ENCODE peak calls at places on chromosomes 16 and 17, in nine cellular contexts. One of them, this sample, is unnamed.

GRCh38 chr17:73291260-73291801 is 20.5 kb downstream of the CDC42EP4 start:
- DNase-seq in kidney: peak; percentile 89
- DNase-seq in PC-3: peak; percentile 98
- DNase-seq in mammary epithelial cell: peak; percentile 89
- DNase-seq in fibroblast of lung: peak; percentile 93
- DNase-seq in GM23248: peak; percentile 97
- DNase-seq in H9: peak; percentile 25
- DNase-seq in keratinocyte: no peak
- DNase-seq in NT2/D1: no peak
- DNase-seq in this sample: no peak

GRCh38 chr16:46961373-46962353 is 11.8 kb downstream of the DNAJA2 start:
- DNase-seq in GM23248: peak; percentile 73
- DNase-seq in fibroblast of lung: peak; percentile 32
- DNase-seq in NT2/D1: no peak
- DNase-seq in kidney: no peak
- DNase-seq in mammary epithelial cell: peak; percentile 10
- DNase-seq in PC-3: no peak
- DNase-seq in keratinocyte: no peak
- DNase-seq in H9: no peak
- DNase-seq in this sample: no peak

GRCh38 chr17:77400445-77400870 is 259.7 kb downstream of the SEC14L1 start:
- DNase-seq in GM23248: peak; percentile 67
- DNase-seq in NT2/D1: no peak
- DNase-seq in kidney: peak; percentile 79
- DNase-seq in fibroblast of lung: no peak
- DNase-seq in H9: peak; percentile 81
- DNase-seq in keratinocyte: no peak
- DNase-seq in mammary epithelial cell: no peak
- DNase-seq in PC-3: no peak
- DNase-seq in this sample: peak; percentile 90

GRCh38 chr17:77610980-77611641 is 347.4 kb upstream of the TNRC6C start:
- DNase-seq in keratinocyte: no peak
- DNase-seq in kidney: no peak
- DNase-seq in fibroblast of lung: no peak
- DNase-seq in H9: no peak
- DNase-seq in PC-3: no peak
- DNase-seq in mammary epithelial cell: no peak
- DNase-seq in GM23248: peak; percentile 31
- DNase-seq in NT2/D1: no peak
- DNase-seq in this sample: no peak

GRCh38 chr16:83027973-83028372 is 401.2 kb downstream of the CDH13 start:
- DNase-seq in mammary epithelial cell: no peak
- DNase-seq in kidney: no peak
- DNase-seq in GM23248: no peak
- DNase-seq in keratinocyte: no peak
- DNase-seq in fibroblast of lung: no peak
- DNase-seq in NT2/D1: no peak
- DNase-seq in PC-3: no peak
- DNase-seq in H9: no peak
- DNase-seq in this sample: no peak

GRCh38 chr16:53541326-53541725 is 38.3 kb upstream of the AKTIP start:
- DNase-seq in GM23248: peak; percentile 52
- DNase-seq in mammary epithelial cell: no peak
- DNase-seq in fibroblast of lung: peak; percentile 45
- DNase-seq in keratinocyte: no peak
- DNase-seq in NT2/D1: no peak
- DNase-seq in kidney: no peak
- DNase-seq in H9: no peak
- DNase-seq in PC-3: no peak
- DNase-seq in this sample: no peak

GRCh38 chr16:69754143-69754468 is 620 bp downstream of the NOB1 start:
- DNase-seq in kidney: no peak
- DNase-seq in H9: no peak
- DNase-seq in mammary epithelial cell: peak; percentile 3
- DNase-seq in NT2/D1: no peak
- DNase-seq in GM23248: no peak
- DNase-seq in fibroblast of lung: no peak
- DNase-seq in PC-3: no peak
- DNase-seq in keratinocyte: no peak
- DNase-seq in this sample: no peak

GRCh38 chr17:8766731-8767130 is 8.4 kb upstream of the SPDYE4 start:
- DNase-seq in keratinocyte: no peak
- DNase-seq in H9: no peak
- DNase-seq in fibroblast of lung: no peak
- DNase-seq in PC-3: no peak
- DNase-seq in GM23248: peak; percentile 48
- DNase-seq in NT2/D1: no peak
- DNase-seq in mammary epithelial cell: peak; percentile 74
- DNase-seq in kidney: no peak
- DNase-seq in this sample: no peak

GRCh38 chr17:79406316-79406715 is 204.5 kb downstream of the RBFOX3 start:
- DNase-seq in fibroblast of lung: no peak
- DNase-seq in PC-3: no peak
- DNase-seq in GM23248: no peak
- DNase-seq in mammary epithelial cell: no peak
- DNase-seq in H9: no peak
- DNase-seq in keratinocyte: no peak
- DNase-seq in NT2/D1: no peak
- DNase-seq in kidney: no peak
- DNase-seq in this sample: no peak

GRCh38 chr17:45144199-45145034 is 3.9 kb upstream of the HEXIM1 start:
- DNase-seq in mammary epithelial cell: no peak
- DNase-seq in NT2/D1: no peak
- DNase-seq in H9: peak; percentile 69
- DNase-seq in GM23248: peak; percentile 76
- DNase-seq in PC-3: no peak
- DNase-seq in keratinocyte: no peak
- DNase-seq in fibroblast of lung: no peak
- DNase-seq in kidney: peak; percentile 90
- DNase-seq in this sample: peak; percentile 78

GRCh38 chr17:39237586-39237985 is 11.8 kb upstream of the STAC2 start:
- DNase-seq in H9: no peak
- DNase-seq in NT2/D1: no peak
- DNase-seq in GM23248: no peak
- DNase-seq in fibroblast of lung: no peak
- DNase-seq in PC-3: no peak
- DNase-seq in kidney: no peak
- DNase-seq in mammary epithelial cell: no peak
- DNase-seq in keratinocyte: no peak
- DNase-seq in this sample: no peak

GRCh38 chr17:76578376-76578775 is 7.3 kb downstream of the ST6GALNAC2 start:
- DNase-seq in fibroblast of lung: no peak
- DNase-seq in PC-3: peak; percentile 84
- DNase-seq in NT2/D1: no peak
- DNase-seq in H9: no peak
- DNase-seq in keratinocyte: no peak
- DNase-seq in mammary epithelial cell: peak; percentile 84
- DNase-seq in kidney: no peak
- DNase-seq in GM23248: no peak
- DNase-seq in this sample: no peak

GRCh38 chr16:85347213-85347591 is 234.9 kb upstream of the CIBAR2 start:
- DNase-seq in mammary epithelial cell: no peak
- DNase-seq in fibroblast of lung: no peak
- DNase-seq in GM23248: peak; percentile 39
- DNase-seq in kidney: peak; percentile 64
- DNase-seq in H9: peak; percentile 71
- DNase-seq in keratinocyte: no peak
- DNase-seq in NT2/D1: no peak
- DNase-seq in PC-3: no peak
- DNase-seq in this sample: peak; percentile 86

GRCh38 chr16:35352431-35352830 is 1893.0 kb downstream of the TP53TG3F start:
- DNase-seq in kidney: no peak
- DNase-seq in keratinocyte: no peak
- DNase-seq in NT2/D1: no peak
- DNase-seq in GM23248: no peak
- DNase-seq in mammary epithelial cell: no peak
- DNase-seq in PC-3: no peak
- DNase-seq in fibroblast of lung: no peak
- DNase-seq in H9: no peak
- DNase-seq in this sample: no peak
- H3K9me3 ChIP-seq in kidney: no peaks in the 10 kb centered on the region
- H3K9me3 ChIP-seq in keratinocyte: no peaks in the 10 kb centered on the region
- H3K9me3 ChIP-seq in NT2/D1: no peaks in the 10 kb centered on the region
- H3K9me3 ChIP-seq in GM23248: no peaks in the 10 kb centered on the region
- H3K9me3 ChIP-seq in mammary epithelial cell: no peaks in the 10 kb centered on the region
- H3K9me3 ChIP-seq in PC-3: peaks cover 5% of the 10 kb centered on the region
- H3K9me3 ChIP-seq in fibroblast of lung: no peaks in the 10 kb centered on the region
- H3K9me3 ChIP-seq in H9: peaks cover 42% of the 10 kb centered on the region
- H3K9me3 ChIP-seq in this sample: peaks cover 57% of the 10 kb centered on the region

GRCh38 chr17:80769936-80770625 is 221.6 kb upstream of the CHMP6 start:
- DNase-seq in keratinocyte: no peak
- DNase-seq in PC-3: no peak
- DNase-seq in NT2/D1: no peak
- DNase-seq in GM23248: no peak
- DNase-seq in fibroblast of lung: no peak
- DNase-seq in H9: no peak
- DNase-seq in kidney: no peak
- DNase-seq in mammary epithelial cell: no peak
- DNase-seq in this sample: peak; percentile 46

GRCh38 chr17:80768936-80769335 is 222.7 kb upstream of the CHMP6 start:
- DNase-seq in keratinocyte: no peak
- DNase-seq in PC-3: no peak
- DNase-seq in fibroblast of lung: no peak
- DNase-seq in NT2/D1: no peak
- DNase-seq in kidney: no peak
- DNase-seq in GM23248: no peak
- DNase-seq in mammary epithelial cell: no peak
- DNase-seq in H9: no peak
- DNase-seq in this sample: no peak

GRCh38 chr17:80770881-80771611 is 220.6 kb upstream of the CHMP6 start:
- DNase-seq in NT2/D1: no peak
- DNase-seq in H9: peak; percentile 29
- DNase-seq in PC-3: no peak
- DNase-seq in mammary epithelial cell: no peak
- DNase-seq in kidney: no peak
- DNase-seq in keratinocyte: no peak
- DNase-seq in fibroblast of lung: no peak
- DNase-seq in GM23248: no peak
- DNase-seq in this sample: peak; percentile 55

GRCh38 chr17:80771612-80772005 is 220.0 kb upstream of the CHMP6 start:
- DNase-seq in GM23248: no peak
- DNase-seq in PC-3: no peak
- DNase-seq in fibroblast of lung: no peak
- DNase-seq in kidney: no peak
- DNase-seq in NT2/D1: no peak
- DNase-seq in keratinocyte: no peak
- DNase-seq in H9: peak; percentile 19
- DNase-seq in mammary epithelial cell: no peak
- DNase-seq in this sample: no peak

DNA sequence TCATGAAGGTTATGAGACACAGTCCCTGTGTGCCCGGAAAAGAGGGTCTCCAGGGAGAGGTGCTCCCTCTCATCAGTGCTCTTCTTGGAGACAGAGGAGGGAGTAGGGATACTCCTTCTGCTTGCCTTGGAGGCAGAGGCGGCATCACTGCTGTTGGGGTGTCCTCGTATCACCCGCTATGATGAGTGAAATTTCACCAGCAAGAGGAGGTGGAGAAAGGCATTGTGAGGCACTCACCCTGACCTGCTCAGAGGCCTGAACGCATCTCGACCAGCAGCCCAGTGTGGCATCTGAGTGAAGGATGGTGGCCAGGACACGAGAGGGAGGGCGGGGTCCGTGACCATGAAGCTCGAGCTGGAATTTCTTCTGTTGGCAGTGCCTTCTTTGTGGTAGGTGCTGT is 222.1 kb upstream of the CHMP6 start:
- DNase-seq in H9: no peak
- DNase-seq in keratinocyte: no peak
- DNase-seq in NT2/D1: no peak
- DNase-seq in kidney: no peak
- DNase-seq in mammary epithelial cell: no peak
- DNase-seq in fibroblast of lung: no peak
- DNase-seq in PC-3: no peak
- DNase-seq in GM23248: no peak
- DNase-seq in this sample: no peak
- H3K4me1 ChIP-seq in H9: peaks cover 3% of the 10 kb centered on the region
- H3K4me1 ChIP-seq in keratinocyte: no peaks in the 10 kb centered on the region
- H3K4me1 ChIP-seq in NT2/D1: peaks cover 8% of the 10 kb centered on the region
- H3K4me1 ChIP-seq in kidney: no peaks in the 10 kb centered on the region
- H3K4me1 ChIP-seq in mammary epithelial cell: no peaks in the 10 kb centered on the region
- H3K4me1 ChIP-seq in fibroblast of lung: peaks cover 4% of the 10 kb centered on the region
- H3K4me1 ChIP-seq in PC-3: no peaks in the 10 kb centered on the region
- H3K4me1 ChIP-seq in GM23248: peaks cover 8% of the 10 kb centered on the region
- H3K4me1 ChIP-seq in this sample: no peaks in the 10 kb centered on the region

GRCh38 chr16:12157510-12158093 is 181.1 kb downstream of the SNX29 start:
- DNase-seq in kidney: no peak
- DNase-seq in PC-3: peak; percentile 25
- DNase-seq in mammary epithelial cell: no peak
- DNase-seq in GM23248: peak; percentile 66
- DNase-seq in fibroblast of lung: peak; percentile 71
- DNase-seq in NT2/D1: no peak
- DNase-seq in keratinocyte: no peak
- DNase-seq in H9: no peak
- DNase-seq in this sample: no peak
- H3K9ac ChIP-seq in kidney: no peak overlapping the region
- H3K9ac ChIP-seq in PC-3: no peak overlapping the region
- H3K9ac ChIP-seq in mammary epithelial cell: no peak overlapping the region
- H3K9ac ChIP-seq in GM23248: no peak overlapping the region
- H3K9ac ChIP-seq in fibroblast of lung: no peak overlapping the region
- H3K9ac ChIP-seq in NT2/D1: no peak overlapping the region
- H3K9ac ChIP-seq in keratinocyte: no peak overlapping the region
- H3K9ac ChIP-seq in H9: no peak overlapping the region
- H3K9ac ChIP-seq in this sample: no peak overlapping the region

GRCh38 chr16:9351841-9352434 is 260.5 kb downstream of the HAPSTR1 start:
- DNase-seq in H9: peak; percentile 20
- DNase-seq in fibroblast of lung: no peak
- DNase-seq in keratinocyte: no peak
- DNase-seq in GM23248: no peak
- DNase-seq in NT2/D1: no peak
- DNase-seq in PC-3: no peak
- DNase-seq in kidney: no peak
- DNase-seq in mammary epithelial cell: no peak
- DNase-seq in this sample: no peak

GRCh38 chr16:9348912-9349311 is 257.5 kb downstream of the HAPSTR1 start:
- DNase-seq in keratinocyte: no peak
- DNase-seq in mammary epithelial cell: no peak
- DNase-seq in GM23248: no peak
- DNase-seq in kidney: no peak
- DNase-seq in PC-3: no peak
- DNase-seq in NT2/D1: no peak
- DNase-seq in fibroblast of lung: no peak
- DNase-seq in H9: no peak
- DNase-seq in this sample: no peak

GRCh38 chr16:9345889-9346288 is 254.4 kb downstream of the HAPSTR1 start:
- DNase-seq in mammary epithelial cell: no peak
- DNase-seq in kidney: no peak
- DNase-seq in NT2/D1: no peak
- DNase-seq in PC-3: no peak
- DNase-seq in keratinocyte: no peak
- DNase-seq in H9: no peak
- DNase-seq in fibroblast of lung: no peak
- DNase-seq in GM23248: no peak
- DNase-seq in this sample: no peak

DNA sequence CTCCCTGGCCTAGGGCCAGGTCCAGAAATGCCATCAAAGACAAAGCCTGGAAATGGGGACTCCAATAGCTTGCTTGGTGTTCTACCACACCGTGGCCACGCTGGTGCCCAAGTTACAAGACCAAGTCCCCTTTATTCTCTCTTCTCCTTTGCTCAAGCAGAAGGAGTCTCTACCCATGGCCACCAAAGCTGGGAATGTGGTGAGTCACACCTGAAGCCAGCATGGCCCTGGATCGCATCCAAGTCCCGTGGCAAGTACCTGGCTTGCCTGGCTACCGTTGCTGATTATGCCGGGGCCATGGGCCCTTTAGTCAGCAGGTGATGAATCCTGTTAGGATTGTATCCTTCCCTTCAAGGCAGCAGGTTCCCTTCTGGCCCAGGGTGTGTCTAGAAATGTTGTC is 260.0 kb downstream of the HAPSTR1 start:
- DNase-seq in fibroblast of lung: no peak
- DNase-seq in keratinocyte: no peak
- DNase-seq in NT2/D1: no peak
- DNase-seq in mammary epithelial cell: no peak
- DNase-seq in kidney: no peak
- DNase-seq in H9: no peak
- DNase-seq in PC-3: peak; percentile 4
- DNase-seq in GM23248: no peak
- DNase-seq in this sample: no peak
- H3K9me3 ChIP-seq in fibroblast of lung: no peaks in the 10 kb centered on the region
- H3K9me3 ChIP-seq in keratinocyte: no peaks in the 10 kb centered on the region
- H3K9me3 ChIP-seq in NT2/D1: peaks cover 31% of the 10 kb centered on the region
- H3K9me3 ChIP-seq in mammary epithelial cell: peaks cover 4% of the 10 kb centered on the region
- H3K9me3 ChIP-seq in kidney: no peaks in the 10 kb centered on the region
- H3K9me3 ChIP-seq in H9: no peaks in the 10 kb centered on the region
- H3K9me3 ChIP-seq in PC-3: no peaks in the 10 kb centered on the region
- H3K9me3 ChIP-seq in GM23248: no peaks in the 10 kb centered on the region
- H3K9me3 ChIP-seq in this sample: peaks cover 47% of the 10 kb centered on the region

This sample was measured in endodermal cell.